ENCODE peak calls at places on chromosome 6, in four cellular contexts. Z is WTC11, J is mucosa of gallbladder, E is T-helper 9 cell. T is an unnamed sample.

GRCh38 chr6:37576336-37576737 is 76.6 kb upstream of the CCDC167 start:
- DNase-seq in J (no peak), E (no peak), Z (no peak), T (no peak)

GRCh38 chr6:139708342-139709199 is 334.1 kb upstream of the CITED2 start:
- DNase-seq in E (no peak), Z (no peak), J (no peak), T (no peak)

GRCh38 chr6:130708338-130708737 is 118.9 kb upstream of the SMLR1 start:
- DNase-seq in Z (no peak), J (no peak), E (no peak), T (no peak)

GRCh38 chr6:33927551-33927950 is 123.7 kb upstream of the MLN start:
- DNase-seq in J (no peak), E (no peak), Z (no peak), T (no peak)

GRCh38 chr6:164345856-164346496 is 931.5 kb downstream of the QKI start:
- DNase-seq in J (no peak), Z (no peak), E (no peak), T (no peak)

GRCh38 chr6:27358786-27359185 is 29.8 kb upstream of the ZNF391 start:
- DNase-seq in E (no peak), J (no peak), Z (no peak), T (no peak)

GRCh38 chr6:88544986-88545612 is 379.0 kb upstream of the CNR1 start:
- DNase-seq in E (no peak), J (no peak), Z (no peak), T (no peak)

GRCh38 chr6:119148102-119148824 is 69.8 kb upstream of the FAM184A start:
- DNase-seq in J (peak), Z (no peak), E (no peak), T (no peak)

GRCh38 chr6:164692772-164693171 is 616.6 kb downstream of the C6orf118 start:
- DNase-seq in Z (no peak), E (no peak), J (no peak), T (no peak)

GRCh38 chr6:136549359-136550044 is 720 bp downstream of the MAP7 start:
- DNase-seq in E (no peak), J (peak), Z (peak), T (no peak)

GRCh38 chr6:165716886-165717285 is 53.8 kb upstream of the PDE10A start:
- DNase-seq in Z (no peak), J (no peak), E (no peak), T (no peak)

GRCh38 chr6:35552285-35552917 is 39.7 kb upstream of the TULP1 start:
- DNase-seq in Z (peak), J (peak), E (peak), T (peak)

GRCh38 chr6:70172252-70172651 is 130.6 kb downstream of the COL9A1 start:
- DNase-seq in Z (no peak), E (no peak), J (no peak), T (no peak)

GRCh38 chr6:35139924-35140524 is 1.1 kb downstream of the TCP11 start:
- DNase-seq in E (peak), Z (peak), J (peak), T (no peak)

GRCh38 chr6:152176219-152176745 is 368.8 kb downstream of the ESR1 start:
- DNase-seq in J (no peak), E (no peak), Z (no peak), T (no peak)

GRCh38 chr6:80165143-80165542 is 58.7 kb downstream of the BCKDHB start:
- DNase-seq in Z (no peak), E (no peak), J (no peak), T (peak)

GRCh38 chr6:16474834-16475781 is 236.7 kb downstream of the GMPR start:
- DNase-seq in J (no peak), E (no peak), Z (no peak), T (no peak)

GRCh38 chr6:111147440-111147839 is 60.1 kb downstream of the SLC16A10 start:
- DNase-seq in J (no peak), E (no peak), Z (no peak), T (no peak)

GRCh38 chr6:73452107-73452461 is at the start of gene CGAS:
- DNase-seq in J (peak), Z (peak), E (peak), T (peak)

GRCh38 chr6:14826456-14826855 is 419.4 kb upstream of the JARID2 start:
- DNase-seq in Z (no peak), E (no peak), J (no peak), T (no peak)

GRCh38 chr6:79520534-79520933 is 16.7 kb downstream of the LCA5 start:
- DNase-seq in J (no peak), Z (no peak), E (no peak), T (no peak)

GRCh38 chr6:169803291-169803811 is 51.9 kb downstream of the ERMARD start:
- DNase-seq in E (no peak), J (no peak), Z (no peak), T (no peak)

GRCh38 chr6:7910654-7911344 is at the start of gene TXNDC5:
- DNase-seq in J (peak), Z (peak), E (peak), T (peak)

T was measured in T-helper 1 cell.